ENCODE peak calls at places on chromosomes 4 and X, in six cellular contexts. One of them, this sample, is unnamed.

GRCh38 chr4:82797048-82797590 is 1.5 kb downstream of the SCD5 start:
- DNase-seq in HCT116: no peak
- DNase-seq in HepG2: no peak
- DNase-seq in SK-N-SH: peak; percentile 39
- DNase-seq in K562: no peak
- DNase-seq in GM12878: no peak
- DNase-seq in this sample: no peak

GRCh38 chrX:114717921-114718320 is 134.0 kb downstream of the HTR2C start:
- DNase-seq in K562: peak; percentile 4
- DNase-seq in GM12878: no peak
- DNase-seq in SK-N-SH: peak; percentile 6
- DNase-seq in HepG2: no peak
- DNase-seq in HCT116: no peak
- DNase-seq in this sample: peak; percentile 2

GRCh38 chrX:92213781-92214180 is 434.6 kb downstream of the PCDH11X start:
- DNase-seq in K562: no peak
- DNase-seq in GM12878: no peak
- DNase-seq in HepG2: no peak
- DNase-seq in HCT116: no peak
- DNase-seq in SK-N-SH: no peak
- DNase-seq in this sample: no peak

GRCh38 chrX:137565921-137566745 is at the start of gene ZIC3:
- DNase-seq in GM12878: no peak
- DNase-seq in K562: no peak
- DNase-seq in SK-N-SH: peak; percentile 82
- DNase-seq in HepG2: no peak
- DNase-seq in HCT116: no peak
- DNase-seq in this sample: no peak

GRCh38 chrX:51742586-51742985 is 656 bp upstream of the GSPT2 start:
- DNase-seq in K562: no peak
- DNase-seq in GM12878: no peak
- DNase-seq in HCT116: no peak
- DNase-seq in HepG2: no peak
- DNase-seq in SK-N-SH: peak; percentile 2
- DNase-seq in this sample: no peak

GRCh38 chrX:115560211-115560977 is 580 bp upstream of the PLS3 start:
- DNase-seq in HCT116: peak; percentile 48
- DNase-seq in GM12878: no peak
- DNase-seq in K562: no peak
- DNase-seq in HepG2: peak; percentile 63
- DNase-seq in SK-N-SH: no peak
- DNase-seq in this sample: peak; percentile 60

GRCh38 chrX:104523858-104524257 is 42.1 kb upstream of the IL1RAPL2 start:
- DNase-seq in GM12878: no peak
- DNase-seq in K562: no peak
- DNase-seq in HCT116: no peak
- DNase-seq in SK-N-SH: no peak
- DNase-seq in HepG2: no peak
- DNase-seq in this sample: no peak

GRCh38 chrX:37783284-37783683 is 3.4 kb downstream of the CYBB start:
- DNase-seq in HCT116: no peak
- DNase-seq in GM12878: no peak
- DNase-seq in SK-N-SH: no peak
- DNase-seq in K562: no peak
- DNase-seq in HepG2: no peak
- DNase-seq in this sample: no peak

GRCh38 chr4:185395255-185395955 is at the start of gene LRP2BP:
- DNase-seq in SK-N-SH: no peak
- DNase-seq in GM12878: peak; percentile 48
- DNase-seq in K562: no peak
- DNase-seq in HCT116: no peak
- DNase-seq in HepG2: peak; percentile 59
- DNase-seq in this sample: no peak

GRCh38 chrX:21802054-21802660 is 37.3 kb upstream of the MBTPS2 start:
- DNase-seq in HepG2: no peak
- DNase-seq in GM12878: no peak
- DNase-seq in SK-N-SH: no peak
- DNase-seq in HCT116: no peak
- DNase-seq in K562: no peak
- DNase-seq in this sample: no peak

GRCh38 chrX:9467181-9467580 is 2.3 kb downstream of the TBL1X start:
- DNase-seq in GM12878: no peak
- DNase-seq in HepG2: no peak
- DNase-seq in HCT116: no peak
- DNase-seq in SK-N-SH: no peak
- DNase-seq in K562: no peak
- DNase-seq in this sample: no peak

GRCh38 chr4:161926033-161926828 is 237.6 kb downstream of the FSTL5 start:
- DNase-seq in K562: no peak
- DNase-seq in GM12878: no peak
- DNase-seq in HepG2: no peak
- DNase-seq in SK-N-SH: no peak
- DNase-seq in HCT116: no peak
- DNase-seq in this sample: no peak

GRCh38 chr4:100721490-100721889 is 203.7 kb upstream of the EMCN start:
- DNase-seq in K562: no peak
- DNase-seq in SK-N-SH: no peak
- DNase-seq in HCT116: no peak
- DNase-seq in HepG2: no peak
- DNase-seq in GM12878: no peak
- DNase-seq in this sample: no peak

GRCh38 chr4:18401435-18401834 is 379.9 kb upstream of the LCORL start:
- DNase-seq in HepG2: no peak
- DNase-seq in HCT116: no peak
- DNase-seq in SK-N-SH: no peak
- DNase-seq in GM12878: no peak
- DNase-seq in K562: no peak
- DNase-seq in this sample: no peak

GRCh38 chr4:16484711-16485110 is 258.4 kb upstream of the TAPT1 start:
- DNase-seq in HCT116: no peak
- DNase-seq in K562: no peak
- DNase-seq in GM12878: no peak
- DNase-seq in HepG2: no peak
- DNase-seq in SK-N-SH: no peak
- DNase-seq in this sample: no peak

DNA sequence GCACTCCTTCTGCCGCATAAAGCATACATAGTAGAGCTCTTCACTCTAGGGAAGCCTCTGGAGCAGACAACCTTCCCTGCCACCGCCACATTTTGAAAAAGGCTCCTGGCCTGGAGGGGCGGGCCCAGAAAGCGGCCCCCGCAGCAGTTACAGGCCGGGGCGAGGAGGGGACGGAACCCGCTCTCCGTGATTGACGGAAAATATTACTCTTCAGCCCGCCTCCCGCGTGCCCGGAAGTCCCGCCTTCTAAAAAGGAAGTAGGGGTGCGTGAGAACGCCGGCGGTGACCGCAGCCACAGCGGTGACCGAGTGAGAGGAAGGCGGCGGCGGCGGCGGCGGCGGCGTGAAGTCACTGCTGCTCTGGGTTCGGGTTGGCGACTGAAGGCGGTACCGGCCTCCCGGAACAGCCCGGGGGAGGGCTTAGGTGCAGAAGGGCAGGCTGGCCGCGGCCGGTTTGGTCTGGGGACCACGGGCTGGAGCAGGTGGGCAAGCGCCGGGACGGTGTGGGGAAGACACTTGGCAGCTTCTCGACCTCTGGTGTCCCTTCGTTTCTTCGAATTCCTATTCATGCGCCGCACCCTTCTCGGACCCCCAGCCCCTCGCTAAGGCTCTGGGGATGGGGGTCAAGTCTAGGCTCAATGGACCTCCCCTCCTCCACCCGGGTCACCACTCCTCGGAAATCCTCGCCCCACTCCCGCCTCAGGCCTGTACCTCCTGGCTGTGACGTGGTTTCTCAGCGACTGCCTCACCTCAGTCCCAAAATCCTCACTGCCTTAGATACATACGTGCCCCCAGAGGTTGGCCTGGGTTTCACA is at the start of gene HCCS:
- DNase-seq in HepG2: peak; percentile 67
- DNase-seq in GM12878: peak; percentile 46
- DNase-seq in HCT116: peak; percentile 54
- DNase-seq in SK-N-SH: peak; percentile 91
- DNase-seq in K562: peak; percentile 88
- DNase-seq in this sample: peak; percentile 68
- TF ChIP-seq REST in HepG2: no peak
- TF ChIP-seq REST in GM12878: no peak
- TF ChIP-seq REST in HCT116: no peak
- TF ChIP-seq REST in SK-N-SH: no peak
- TF ChIP-seq REST in K562: no peak
- TF ChIP-seq REST in this sample: no peak

GRCh38 chr4:164946810-164947209 is 30.6 kb downstream of the TRIM61 start:
- DNase-seq in SK-N-SH: no peak
- DNase-seq in GM12878: no peak
- DNase-seq in K562: no peak
- DNase-seq in HepG2: no peak
- DNase-seq in HCT116: no peak
- DNase-seq in this sample: no peak

GRCh38 chr4:164952551-164952950 is 24.9 kb downstream of the TRIM61 start:
- DNase-seq in HCT116: no peak
- DNase-seq in GM12878: no peak
- DNase-seq in K562: no peak
- DNase-seq in SK-N-SH: no peak
- DNase-seq in HepG2: no peak
- DNase-seq in this sample: no peak

GRCh38 chr4:164945146-164945545 is 32.3 kb downstream of the TRIM61 start:
- DNase-seq in GM12878: no peak
- DNase-seq in HepG2: no peak
- DNase-seq in K562: no peak
- DNase-seq in HCT116: no peak
- DNase-seq in SK-N-SH: no peak
- DNase-seq in this sample: no peak

GRCh38 chr4:164948943-164949342 is 28.5 kb downstream of the TRIM61 start:
- DNase-seq in SK-N-SH: no peak
- DNase-seq in HepG2: no peak
- DNase-seq in HCT116: no peak
- DNase-seq in GM12878: no peak
- DNase-seq in K562: no peak
- DNase-seq in this sample: no peak

DNA sequence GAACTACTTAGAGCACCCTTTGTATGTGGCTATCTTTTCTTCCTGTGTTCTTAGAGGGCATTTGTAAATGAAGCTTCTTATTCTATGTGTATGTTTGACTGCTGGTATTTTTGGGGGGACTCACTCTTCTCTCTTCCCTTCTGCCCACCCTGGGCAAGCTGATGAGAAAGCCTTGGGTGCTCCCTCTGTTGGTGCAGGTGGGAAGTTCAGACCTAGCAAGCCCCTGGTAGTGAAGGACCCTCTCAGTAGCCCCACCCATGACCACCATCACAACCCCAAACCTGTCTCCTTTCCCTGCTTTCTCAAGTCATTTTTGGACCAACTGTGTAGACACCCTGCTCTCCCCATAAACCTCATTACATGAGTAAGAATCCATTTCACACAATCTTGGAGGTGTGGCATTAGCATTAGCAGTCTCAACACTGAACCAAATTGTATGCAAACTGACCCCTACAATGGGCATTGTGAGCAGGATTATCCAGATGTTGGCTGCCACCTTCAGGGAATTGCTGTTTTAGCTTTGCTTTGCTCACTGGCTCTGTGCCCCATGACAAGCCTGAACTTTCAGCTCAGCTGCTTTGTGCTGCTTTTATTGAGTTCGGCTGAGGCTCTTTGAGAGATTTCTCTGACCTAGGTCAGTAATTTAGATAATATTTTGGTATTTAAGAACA is 27.9 kb downstream of the TRIM61 start:
- DNase-seq in HCT116: no peak
- DNase-seq in K562: no peak
- DNase-seq in HepG2: no peak
- DNase-seq in SK-N-SH: no peak
- DNase-seq in GM12878: no peak
- DNase-seq in this sample: no peak
- TF ChIP-seq RAD21 in HCT116: peak; percentile 16
- TF ChIP-seq RAD21 in K562: no peak
- TF ChIP-seq RAD21 in HepG2: no peak
- TF ChIP-seq RAD21 in SK-N-SH: no peak
- TF ChIP-seq RAD21 in GM12878: peak; percentile 16
- TF ChIP-seq RAD21 in this sample: no peak

GRCh38 chr4:2284934-2285664 is 23.2 kb upstream of the MXD4 start:
- DNase-seq in GM12878: no peak
- DNase-seq in SK-N-SH: no peak
- DNase-seq in K562: no peak
- DNase-seq in HepG2: no peak
- DNase-seq in HCT116: no peak
- DNase-seq in this sample: no peak

GRCh38 chr4:2283199-2283711 is 21.3 kb upstream of the MXD4 start:
- DNase-seq in GM12878: no peak
- DNase-seq in HepG2: no peak
- DNase-seq in K562: no peak
- DNase-seq in HCT116: no peak
- DNase-seq in SK-N-SH: no peak
- DNase-seq in this sample: no peak

GRCh38 chr4:2284161-2284933 is 22.4 kb upstream of the MXD4 start:
- DNase-seq in GM12878: no peak
- DNase-seq in K562: no peak
- DNase-seq in HepG2: no peak
- DNase-seq in HCT116: no peak
- DNase-seq in SK-N-SH: no peak
- DNase-seq in this sample: no peak

GRCh38 chr4:2280531-2281300 is 18.8 kb upstream of the MXD4 start:
- DNase-seq in SK-N-SH: no peak
- DNase-seq in K562: no peak
- DNase-seq in GM12878: no peak
- DNase-seq in HCT116: no peak
- DNase-seq in HepG2: no peak
- DNase-seq in this sample: no peak

DNA sequence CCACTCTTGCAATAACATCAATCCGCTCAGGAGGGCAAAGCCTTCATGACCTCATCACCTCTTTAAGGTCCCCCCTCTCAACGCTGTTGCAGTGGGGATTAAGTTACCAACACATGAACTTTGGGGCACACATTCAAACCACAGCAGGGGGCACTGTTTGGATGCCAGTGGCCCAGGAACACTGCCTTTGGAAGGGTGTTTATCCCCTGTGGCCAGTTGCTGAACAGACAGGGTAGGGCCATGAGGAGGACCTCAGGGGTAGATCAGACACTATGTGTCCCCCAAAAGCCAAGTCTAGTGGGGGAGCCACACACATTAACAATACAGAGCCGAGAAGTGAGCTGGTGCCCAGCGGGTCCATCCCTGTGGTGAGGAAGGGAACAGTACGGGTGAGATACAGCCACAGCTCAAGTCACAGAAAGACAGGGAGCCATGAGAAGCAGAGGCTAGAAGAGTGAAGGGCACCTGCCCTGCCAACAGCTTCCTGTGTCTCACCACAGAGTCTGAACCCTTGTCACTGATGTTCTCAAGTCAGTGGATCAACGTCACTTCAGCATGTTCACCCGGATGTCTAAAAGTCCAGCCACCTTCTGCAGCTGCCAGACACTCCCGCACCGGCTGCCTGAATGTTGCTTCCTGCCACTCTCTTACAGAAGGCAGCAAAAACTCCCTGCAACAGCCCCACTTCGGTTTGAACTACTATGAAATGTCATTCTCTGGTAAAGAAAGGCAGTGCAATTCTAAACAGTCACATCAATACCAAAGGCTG is 19.9 kb upstream of the MXD4 start:
- DNase-seq in HepG2: no peak
- DNase-seq in K562: no peak
- DNase-seq in HCT116: no peak
- DNase-seq in GM12878: peak; percentile 41
- DNase-seq in SK-N-SH: no peak
- DNase-seq in this sample: no peak
- H3K27ac ChIP-seq in HepG2: no peak overlapping the region
- H3K27ac ChIP-seq in K562: no peak overlapping the region
- H3K27ac ChIP-seq in HCT116: no peak overlapping the region
- H3K27ac ChIP-seq in GM12878: no peak overlapping the region
- H3K27ac ChIP-seq in SK-N-SH: no peak overlapping the region
- H3K27ac ChIP-seq in this sample: no peak overlapping the region

GRCh38 chr4:155789391-155789790 is 30.6 kb downstream of the GUCY1B1 start:
- DNase-seq in HCT116: no peak
- DNase-seq in HepG2: no peak
- DNase-seq in K562: no peak
- DNase-seq in SK-N-SH: no peak
- DNase-seq in GM12878: no peak
- DNase-seq in this sample: no peak
- TF ChIP-seq REST in HCT116: no peak
- TF ChIP-seq REST in HepG2: no peak
- TF ChIP-seq REST in K562: no peak
- TF ChIP-seq REST in SK-N-SH: no peak
- TF ChIP-seq REST in GM12878: no peak
- TF ChIP-seq REST in this sample: no peak